ENCODE peak calls at places on chromosomes 11 and 22, in ten cellular contexts. L is hepatocyte; Y is CD8-positive, alpha-beta T cell; T is small intestine; S is heart right ventricle; I is heart left ventricle; W is CD4-positive, alpha-beta memory T cell; K is PC-9; Z is upper lobe of right lung; G is mammary epithelial cell. A is an unnamed sample. For H3K36me3 and H3K9me3, the result is how much of the 10 kb centered on the place peaks cover.

GRCh38 chr22:39241632-39242388 is 3.0 kb downstream of the PDGFB start:
- DNase-seq in L (peak), Y (peak), T (no peak), S (no peak), I (no peak), W (peak), K (no peak), Z (no peak), G (no peak), A (peak)

GRCh38 chr22:31235076-31235475 is 23.0 kb downstream of the LIMK2 start:
- DNase-seq in L (no peak), Y (no peak), T (no peak), S (peak), I (no peak), W (no peak), K (no peak), Z (no peak), G (no peak), A (no peak)

GRCh38 chr11:66316849-66317251 is at the start of gene CD248:
- DNase-seq in L (peak), Y (peak), T (no peak), S (peak), I (peak), W (no peak), K (no peak), Z (peak), G (no peak), A (no peak)

GRCh38 chr11:67698247-67698646 is 23.8 kb upstream of the ALDH3B2 start:
- DNase-seq in L (no peak), Y (no peak), T (no peak), S (no peak), I (no peak), W (no peak), K (no peak), Z (no peak), G (no peak), A (no peak)

GRCh38 chr22:40605676-40606250 is 30.8 kb downstream of the MRTFA start:
- DNase-seq in L (no peak), Y (no peak), T (peak), S (no peak), I (no peak), W (no peak), K (peak), Z (no peak), G (no peak), A (no peak)

GRCh38 chr11:57248780-57249383 is 11.8 kb upstream of the APLNR start:
- DNase-seq in L (peak), Y (no peak), T (peak), S (peak), I (peak), W (no peak), K (peak), Z (no peak), G (peak), A (no peak)

GRCh38 chr22:21009638-21010425 is 5.1 kb upstream of the P2RX6 start:
- DNase-seq in L (peak), Y (peak), T (peak), S (peak), I (no peak), W (peak), K (peak), Z (peak), G (peak), A (peak)

GRCh38 chr11:30579348-30579747 is 6.8 kb downstream of the MPPED2 start:
- DNase-seq in L (no peak), Y (no peak), T (no peak), S (no peak), I (no peak), W (no peak), K (no peak), Z (no peak), G (no peak), A (no peak)

GRCh38 chr11:117795726-117796455 is 1.1 kb downstream of the DSCAML1 start:
- DNase-seq in L (no peak), Y (no peak), T (no peak), S (no peak), I (no peak), W (peak), K (no peak), Z (no peak), G (no peak), A (no peak)

GRCh38 chr22:24836282-24836681 is 30.3 kb downstream of the SGSM1 start:
- DNase-seq in L (no peak), Y (no peak), T (no peak), S (no peak), I (no peak), W (no peak), K (no peak), Z (no peak), G (no peak), A (no peak)

GRCh38 chr11:95659088-95659487 is 130.5 kb downstream of the FAM76B start:
- DNase-seq in L (no peak), Y (no peak), T (no peak), S (no peak), I (no peak), W (no peak), K (no peak), Z (no peak), G (peak), A (no peak)

GRCh38 chr22:18005201-18005926 is 19.0 kb downstream of the MICAL3 start:
- DNase-seq in L (no peak), Y (no peak), T (no peak), S (no peak), I (no peak), W (no peak), K (no peak), Z (no peak), G (no peak), A (no peak)

GRCh38 chr22:20093437-20093836 is 13.4 kb downstream of the DGCR8 start:
- DNase-seq in L (no peak), Y (no peak), T (no peak), S (peak), I (no peak), W (no peak), K (no peak), Z (peak), G (no peak), A (no peak)

GRCh38 chr11:72975778-72976520 is 161.7 kb downstream of the ATG16L2 start:
- DNase-seq in L (no peak), Y (no peak), T (no peak), S (no peak), I (no peak), W (no peak), K (no peak), Z (no peak), G (peak), A (no peak)

GRCh38 chr11:47587039-47587675 is 679 bp downstream of the FAM180B start:
- DNase-seq in L (no peak), Y (no peak), T (no peak), S (no peak), I (no peak), W (no peak), K (no peak), Z (no peak), G (no peak), A (no peak)

GRCh38 chr11:116376054-116376453 is 396.7 kb downstream of the BUD13 start:
- DNase-seq in L (no peak), Y (no peak), T (no peak), S (no peak), I (no peak), W (no peak), K (no peak), Z (no peak), G (no peak), A (no peak)

GRCh38 chr22:31126128-31126868 is 3.5 kb downstream of the INPP5J start:
- DNase-seq in L (no peak), Y (no peak), T (no peak), S (no peak), I (no peak), W (no peak), K (no peak), Z (no peak), G (no peak), A (no peak)

GRCh38 chr11:7592706-7593105 is 78.9 kb downstream of the PPFIBP2 start:
- DNase-seq in L (no peak), Y (no peak), T (no peak), S (peak), I (no peak), W (no peak), K (no peak), Z (peak), G (peak), A (no peak)

GRCh38 chr11:94895971-94896370 is 77.4 kb downstream of the CWC15 start:
- DNase-seq in L (no peak), Y (no peak), T (no peak), S (no peak), I (no peak), W (no peak), K (no peak), Z (no peak), G (peak), A (no peak)

GRCh38 chr11:60946601-60947265 is 5.2 kb downstream of the SLC15A3 start:
- DNase-seq in L (no peak), Y (no peak), T (no peak), S (no peak), I (no peak), W (no peak), K (no peak), Z (no peak), G (no peak), A (no peak)

GRCh38 chr11:117316197-117316961 is at the start of gene BACE1:
- DNase-seq in L (peak), Y (no peak), T (peak), S (peak), I (peak), W (peak), K (peak), Z (peak), G (peak), A (no peak)

GRCh38 chr11:1293619-1294015 is 15.8 kb downstream of the TOLLIP start:
- DNase-seq in L (no peak), Y (no peak), T (peak), S (no peak), I (peak), W (no peak), K (no peak), Z (peak), G (no peak), A (no peak)

GRCh38 chr11:69209936-69210659 is 54.4 kb downstream of the SMIM38 start:
- DNase-seq in L (peak), Y (no peak), T (no peak), S (no peak), I (no peak), W (no peak), K (peak), Z (peak), G (no peak), A (peak)

GRCh38 chr11:30091728-30092127 is 74.9 kb upstream of the KCNA4 start:
- DNase-seq in L (no peak), Y (no peak), T (no peak), S (no peak), I (no peak), W (no peak), K (no peak), Z (no peak), G (no peak), A (no peak)

GRCh38 chr11:13283636-13284035 is 6.0 kb downstream of the BMAL1 start:
- DNase-seq in L (no peak), Y (no peak), T (no peak), S (no peak), I (no peak), W (no peak), K (no peak), Z (no peak), G (no peak), A (no peak)

GRCh38 chr22:46331496-46331895 is 4.0 kb upstream of the TRMU start:
- DNase-seq in L (no peak), Y (no peak), T (no peak), S (no peak), I (no peak), W (no peak), K (no peak), Z (no peak), G (no peak), A (no peak)

GRCh38 chr11:77503006-77503405 is 29.1 kb upstream of the PAK1 start:
- DNase-seq in L (peak), Y (no peak), T (peak), S (no peak), I (no peak), W (no peak), K (no peak), Z (no peak), G (no peak), A (no peak)

GRCh38 chr22:46129390-46130041 is 20.8 kb upstream of the PPARA start:
- DNase-seq in L (no peak), Y (no peak), T (no peak), S (peak), I (peak), W (no peak), K (no peak), Z (peak), G (no peak), A (no peak)

GRCh38 chr11:28833670-28834069 is 725.5 kb downstream of the METTL15 start:
- DNase-seq in L (no peak), Y (no peak), T (no peak), S (no peak), I (no peak), W (no peak), K (peak), Z (no peak), G (peak), A (no peak)

GRCh38 chr11:17591293-17591692 is 44.2 kb downstream of the OTOG start:
- DNase-seq in L (no peak), Y (no peak), T (no peak), S (no peak), I (no peak), W (no peak), K (no peak), Z (peak), G (no peak), A (no peak)

GRCh38 chr11:66247801-66248200 is 20.6 kb upstream of the RAB1B start:
- DNase-seq in L (no peak), Y (no peak), T (no peak), S (no peak), I (no peak), W (no peak), K (no peak), Z (no peak), G (no peak), A (no peak)

GRCh38 chr11:10908215-10908990 is 50.5 kb upstream of the ZBED5 start:
- DNase-seq in L (peak), Y (no peak), T (no peak), S (no peak), I (no peak), W (no peak), K (peak), Z (no peak), G (peak), A (no peak)

GRCh38 chr22:26956346-26956745 is 299.0 kb downstream of the MIAT start:
- DNase-seq in L (no peak), Y (no peak), T (no peak), S (no peak), I (no peak), W (no peak), K (no peak), Z (no peak), G (no peak), A (no peak)

GRCh38 chr22:27213766-27214581 is 556.6 kb downstream of the MIAT start:
- DNase-seq in L (no peak), Y (no peak), T (no peak), S (peak), I (peak), W (no peak), K (no peak), Z (no peak), G (no peak), A (no peak)

GRCh38 chr11:2686360-2687222 is 13.2 kb downstream of the KCNQ1OT1 start:
- DNase-seq in L (no peak), Y (no peak), T (no peak), S (no peak), I (no peak), W (no peak), K (no peak), Z (peak), G (no peak), A (peak)

GRCh38 chr11:119093951-119094815 is 7.5 kb downstream of the DPAGT1 start:
- DNase-seq in L (peak), Y (peak), T (no peak), S (no peak), I (no peak), W (peak), K (peak), Z (peak), G (peak), A (peak)

GRCh38 chr22:18994780-18995711 is 59.0 kb upstream of the PRODH start:
- DNase-seq in L (peak), Y (no peak), T (no peak), S (no peak), I (no peak), W (no peak), K (no peak), Z (peak), G (no peak), A (no peak)

GRCh38 chr11:76659672-76660532 is 10.6 kb downstream of the LRRC32 start:
- DNase-seq in L (no peak), Y (no peak), T (no peak), S (no peak), I (no peak), W (no peak), K (no peak), Z (peak), G (no peak), A (no peak)

GRCh38 chr11:34606326-34607120 is 14.4 kb upstream of the EHF start:
- DNase-seq in L (no peak), Y (no peak), T (peak), S (no peak), I (no peak), W (no peak), K (no peak), Z (no peak), G (no peak), A (no peak)

GRCh38 chr11:34603129-34604001 is 17.5 kb upstream of the EHF start:
- DNase-seq in L (peak), Y (no peak), T (peak), S (no peak), I (no peak), W (no peak), K (no peak), Z (no peak), G (no peak), A (no peak)

GRCh38 chr11:34605481-34606325 is 15.2 kb upstream of the EHF start:
- DNase-seq in L (no peak), Y (no peak), T (no peak), S (no peak), I (no peak), W (no peak), K (no peak), Z (no peak), G (no peak), A (no peak)

GRCh38 chr11:34604216-34604615 is 16.7 kb upstream of the EHF start:
- DNase-seq in L (no peak), Y (no peak), T (no peak), S (no peak), I (no peak), W (no peak), K (no peak), Z (no peak), G (no peak), A (no peak)

GRCh38 chr11:34604909-34605308 is 16.0 kb upstream of the EHF start:
- DNase-seq in L (no peak), Y (no peak), T (peak), S (no peak), I (no peak), W (no peak), K (no peak), Z (no peak), G (no peak), A (no peak)
- H3K36me3 ChIP-seq in L (under half), Y (under half), T (under half), S (under half), I (under half), W (under half), K (under half), Z (under half), G (under half), A (under half)

GRCh38 chr22:47352920-47353700 is 590.7 kb downstream of the TBC1D22A start:
- DNase-seq in L (no peak), Y (no peak), T (no peak), S (no peak), I (no peak), W (no peak), K (no peak), Z (no peak), G (no peak), A (no peak)
- H3K9me3 ChIP-seq in L (under half), Y (under half), T (under half), S (under half), I (under half), W (under half), K (under half), Z (under half), G (under half), A (under half)

GRCh38 chr11:125372088-125372487 is 124.0 kb downstream of the FEZ1 start:
- DNase-seq in L (no peak), Y (no peak), T (no peak), S (no peak), I (no peak), W (no peak), K (no peak), Z (peak), G (no peak), A (no peak)
- H3K27ac ChIP-seq in L (no peak), Y (no peak), T (no peak), S (no peak), I (no peak), W (no peak), K (no peak), Z (no peak), G (no peak), A (no peak)

DNA sequence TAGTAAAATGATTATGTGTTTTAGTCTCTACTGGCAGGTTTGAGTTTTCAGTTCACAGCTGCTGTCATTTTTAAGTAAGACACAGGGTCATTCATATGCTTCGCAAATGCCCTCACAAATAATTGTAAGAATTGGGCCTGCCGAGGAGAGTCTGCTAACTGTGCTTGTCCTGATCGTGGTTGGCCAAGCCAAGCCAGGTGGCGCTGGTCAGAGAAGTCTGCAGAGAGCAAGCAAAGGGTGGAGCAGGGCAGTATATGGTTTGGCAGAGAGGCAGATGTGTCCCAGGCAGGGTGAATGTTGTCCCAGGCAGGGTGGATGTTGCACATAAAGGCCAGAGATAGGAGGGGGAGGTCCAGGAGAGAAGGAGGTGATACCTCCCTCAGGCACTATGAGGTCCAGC is 52.7 kb downstream of the SCN3B start:
- DNase-seq in L (no peak), Y (no peak), T (no peak), S (no peak), I (no peak), W (no peak), K (no peak), Z (no peak), G (no peak), A (no peak)
- H3K36me3 ChIP-seq in L (under half), Y (under half), T (half or more), S (under half), I (under half), W (under half), K (under half), Z (under half), G (under half), A (under half)

GRCh38 chr22:49380828-49381114 is 446.9 kb downstream of the BRD1 start:
- DNase-seq in L (no peak), Y (no peak), T (no peak), S (no peak), I (no peak), W (no peak), K (no peak), Z (no peak), G (no peak), A (no peak)
- H3K9me3 ChIP-seq in L (under half), Y (under half), T (under half), S (under half), I (under half), W (under half), K (under half), Z (under half), G (under half), A (under half)

GRCh38 chr11:128054323-128054910 is 532.9 kb downstream of the ETS1 start:
- DNase-seq in L (no peak), Y (no peak), T (no peak), S (no peak), I (no peak), W (no peak), K (no peak), Z (no peak), G (peak), A (no peak)

GRCh38 chr11:128055576-128056217 is 531.7 kb downstream of the ETS1 start:
- DNase-seq in L (no peak), Y (no peak), T (no peak), S (no peak), I (no peak), W (no peak), K (no peak), Z (no peak), G (peak), A (no peak)

GRCh38 chr11:128057786-128058395 is 529.5 kb downstream of the ETS1 start:
- DNase-seq in L (no peak), Y (no peak), T (no peak), S (no peak), I (no peak), W (no peak), K (no peak), Z (no peak), G (no peak), A (no peak)

GRCh38 chr11:128048121-128048520 is 539.2 kb downstream of the ETS1 start:
- DNase-seq in L (no peak), Y (no peak), T (no peak), S (no peak), I (no peak), W (no peak), K (no peak), Z (no peak), G (no peak), A (no peak)

DNA sequence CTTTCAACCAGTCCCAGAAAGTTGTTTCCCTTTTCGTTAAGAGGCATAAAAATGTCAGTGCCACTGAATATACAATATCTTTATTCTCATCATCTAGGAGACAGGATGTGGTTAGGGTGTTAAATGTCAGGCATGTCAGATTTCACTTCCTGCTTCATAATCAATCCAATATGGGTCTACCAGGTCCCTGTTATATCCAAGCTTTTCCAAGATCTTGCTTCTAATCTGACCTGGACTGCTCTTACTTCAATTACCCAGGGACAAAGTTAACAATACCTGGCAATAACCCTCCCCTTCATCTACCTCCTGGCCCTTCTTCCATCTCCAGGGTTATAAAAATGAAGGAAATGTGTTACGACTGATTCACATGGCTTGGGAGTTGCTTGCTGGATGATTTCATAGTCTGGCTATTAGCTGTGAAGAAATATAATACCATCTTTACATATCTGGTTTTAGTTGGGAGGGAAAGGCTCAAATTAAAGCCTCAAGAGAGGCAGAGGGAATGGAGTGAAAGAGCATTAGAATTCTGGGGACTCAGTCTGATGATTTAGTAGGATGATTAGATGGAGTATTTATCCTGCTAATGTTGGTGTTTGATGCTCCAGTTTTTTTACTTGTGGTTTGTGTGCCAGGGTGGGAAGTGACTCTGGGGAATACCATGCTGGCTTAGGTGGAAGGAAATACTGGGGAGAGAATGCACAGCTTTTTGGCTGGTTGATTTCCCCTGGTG is 534.3 kb downstream of the ETS1 start:
- DNase-seq in L (no peak), Y (no peak), T (peak), S (no peak), I (no peak), W (peak), K (peak), Z (no peak), G (peak), A (no peak)
- H3K27ac ChIP-seq in L (no peak), Y (no peak), T (no peak), S (no peak), I (no peak), W (peak), K (no peak), Z (no peak), G (peak), A (peak)